ENCODE peak calls at places on chromosomes 11 and 22, in eight cellular contexts. M is mammary epithelial cell; E is HCT116; X is AG04450; A is esophagus squamous epithelium; O is right cardiac atrium; R is CD4-positive, alpha-beta T cell; Q is cardiac muscle cell. T is an unnamed sample.
A peak's percentile ranks its signal among the peaks of the same experiment; 100 is the strongest.

GRCh38 chr22:22713416-22713815 is 69.0 kb downstream of the GGTLC2 start:
- DNase-seq in M (no peak), E (no peak), X (no peak), A (no peak), O (no peak), R (no peak), Q (no peak), T (no peak)

GRCh38 chr11:124623861-124624525 is 1.3 kb downstream of the TBRG1 start:
- DNase-seq in M (no peak), E (no peak), X (no peak), A (no peak), O (no peak), R (no peak), Q (no peak), T (no peak)

GRCh38 chr11:2325719-2326118 is 23.9 kb downstream of the TSPAN32 start:
- DNase-seq in M (peak; percentile 61), E (no peak), X (no peak), A (no peak), O (peak; percentile 65), R (no peak), Q (no peak), T (peak; percentile 1)

GRCh38 chr22:43951966-43952365 is 3.3 kb upstream of the SAMM50 start:
- DNase-seq in M (no peak), E (no peak), X (no peak), A (no peak), O (no peak), R (no peak), Q (no peak), T (no peak)

GRCh38 chr11:62545437-62546243 is 966 bp downstream of the AHNAK start:
- DNase-seq in M (peak; percentile 88), E (peak; percentile 75), X (peak; percentile 80), A (no peak), O (peak; percentile 98), R (no peak), Q (peak; percentile 84), T (peak; percentile 87)

GRCh38 chr22:49694462-49695260 is 133.0 kb downstream of the BRD1 start:
- DNase-seq in M (no peak), E (no peak), X (no peak), A (no peak), O (no peak), R (no peak), Q (no peak), T (no peak)

GRCh38 chr22:42079319-42080251 is at the start of gene SMDT1:
- DNase-seq in M (peak; percentile 97), E (peak; percentile 97), X (peak; percentile 96), A (peak; percentile 96), O (peak; percentile 100), R (peak; percentile 97), Q (peak; percentile 99), T (peak; percentile 100)

GRCh38 chr11:76663912-76664440 is 6.6 kb downstream of the LRRC32 start:
- DNase-seq in M (no peak), E (no peak), X (no peak), A (no peak), O (peak; percentile 48), R (no peak), Q (no peak), T (peak; percentile 41)

GRCh38 chr22:25702046-25702445 is 39.9 kb upstream of the MYO18B start:
- DNase-seq in M (peak; percentile 2), E (no peak), X (no peak), A (no peak), O (no peak), R (no peak), Q (no peak), T (no peak)

GRCh38 chr11:6843670-6844069 is 1.8 kb upstream of the OR10A5 start:
- DNase-seq in M (no peak), E (no peak), X (no peak), A (no peak), O (no peak), R (no peak), Q (no peak), T (no peak)

GRCh38 chr11:25733777-25734176 is 598.2 kb upstream of the ANO3 start:
- DNase-seq in M (no peak), E (no peak), X (no peak), A (no peak), O (no peak), R (no peak), Q (no peak), T (no peak)

GRCh38 chr22:24141586-24141985 is 39.7 kb upstream of the SUSD2 start:
- DNase-seq in M (peak; percentile 75), E (no peak), X (no peak), A (no peak), O (no peak), R (no peak), Q (no peak), T (no peak)

GRCh38 chr11:134592391-134592990 is 180.4 kb upstream of the B3GAT1 start:
- DNase-seq in M (no peak), E (peak; percentile 49), X (no peak), A (no peak), O (peak; percentile 12), R (peak; percentile 4), Q (peak; percentile 82), T (no peak)

GRCh38 chr11:73461335-73461840 is 85.2 kb downstream of the RELT start:
- DNase-seq in M (no peak), E (no peak), X (no peak), A (no peak), O (no peak), R (no peak), Q (no peak), T (no peak)

GRCh38 chr11:115550291-115551059 is 46.3 kb upstream of the CADM1 start:
- DNase-seq in M (no peak), E (no peak), X (no peak), A (no peak), O (no peak), R (no peak), Q (peak; percentile 30), T (no peak)

GRCh38 chr22:17842386-17842785 is 68.1 kb upstream of the BID start:
- DNase-seq in M (no peak), E (no peak), X (no peak), A (no peak), O (no peak), R (peak; percentile 24), Q (no peak), T (peak; percentile 86)

GRCh38 chr11:43747130-43747802 is 66.7 kb downstream of the HSD17B12 start:
- DNase-seq in M (no peak), E (no peak), X (no peak), A (no peak), O (no peak), R (no peak), Q (peak; percentile 65), T (no peak)

GRCh38 chr11:8838248-8838647 is 72.7 kb upstream of the AKIP1 start:
- DNase-seq in M (peak; percentile 54), E (no peak), X (peak; percentile 93), A (no peak), O (no peak), R (no peak), Q (no peak), T (no peak)

GRCh38 chr11:119590651-119591308 is 138.2 kb downstream of the NECTIN1 start:
- DNase-seq in M (peak; percentile 97), E (no peak), X (no peak), A (no peak), O (no peak), R (no peak), Q (no peak), T (no peak)

GRCh38 chr22:29641781-29642355 is 38.4 kb downstream of the NF2 start:
- DNase-seq in M (no peak), E (no peak), X (no peak), A (no peak), O (no peak), R (no peak), Q (no peak), T (no peak)

DNA sequence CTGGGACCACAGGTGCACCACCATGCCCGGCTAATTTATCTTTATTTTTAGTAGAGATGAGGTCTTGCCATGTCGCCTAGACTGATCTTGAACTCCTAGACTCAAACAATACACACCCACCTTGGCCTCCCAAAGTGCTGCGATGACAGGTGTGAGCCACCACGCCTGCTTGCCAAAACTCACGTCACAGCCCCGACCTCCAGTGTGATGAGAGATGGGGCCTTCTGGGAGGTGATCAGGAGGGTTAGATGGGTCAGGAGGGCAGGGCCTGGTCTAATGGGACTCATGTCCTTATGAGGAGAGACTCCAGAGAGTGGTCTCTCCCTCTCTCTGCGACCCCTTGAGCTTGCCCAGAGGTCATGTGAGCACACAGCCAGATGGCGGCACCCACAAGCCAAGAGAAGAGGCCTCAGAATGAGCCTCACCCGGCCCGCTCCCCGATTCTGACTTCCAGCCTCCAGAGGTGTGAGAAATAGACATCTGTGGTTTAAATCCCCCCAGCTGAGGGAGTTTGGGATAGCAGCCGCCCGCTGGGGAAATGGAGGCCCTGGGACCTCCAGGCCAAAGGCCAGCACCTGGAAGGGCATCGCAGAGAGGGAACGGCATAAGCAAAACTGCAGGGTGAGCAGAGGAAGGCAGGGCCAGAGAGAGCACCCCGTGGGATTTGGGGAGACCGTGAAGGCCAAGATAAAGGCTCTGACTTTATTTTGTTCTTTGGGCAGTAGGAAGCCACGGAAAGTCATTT is 24.1 kb upstream of the GAL start:
- DNase-seq in M (no peak), E (no peak), X (no peak), A (no peak), O (no peak), R (no peak), Q (no peak), T (no peak)
- H3K27ac ChIP-seq in M (no peak overlapping the region), E (no peak overlapping the region), X (no peak overlapping the region), A (no peak overlapping the region), O (no peak overlapping the region), R (no peak overlapping the region), Q (no peak overlapping the region), T (no peak overlapping the region)

DNA sequence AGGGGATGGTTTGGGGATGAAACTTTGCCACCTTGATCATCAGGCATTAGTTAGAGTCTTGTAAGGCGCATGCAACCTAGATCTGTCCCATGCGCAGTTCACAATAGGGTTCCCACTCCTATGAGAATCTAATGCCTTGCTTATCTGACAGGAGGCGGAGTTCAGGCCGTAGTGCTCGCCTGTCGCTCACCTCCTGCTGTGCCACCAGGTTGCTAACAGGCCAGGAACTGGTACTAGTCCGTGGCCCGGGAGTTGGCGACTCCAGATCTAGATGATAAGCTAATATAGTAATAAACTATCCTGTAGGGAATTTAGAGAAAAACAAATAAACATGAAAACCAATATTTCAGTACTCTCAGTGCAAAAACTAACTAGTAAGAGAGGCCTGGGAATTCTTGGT is 155.4 kb upstream of the ANO5 start:
- DNase-seq in M (no peak), E (no peak), X (no peak), A (no peak), O (no peak), R (no peak), Q (no peak), T (no peak)
- H3K27ac ChIP-seq in M (no peak overlapping the region), E (no peak overlapping the region), X (no peak overlapping the region), A (no peak overlapping the region), O (no peak overlapping the region), R (no peak overlapping the region), Q (no peak overlapping the region), T (no peak overlapping the region)

GRCh38 chr22:39246217-39246616 is 1.4 kb upstream of the PDGFB start:
- DNase-seq in M (no peak), E (no peak), X (no peak), A (no peak), O (no peak), R (no peak), Q (no peak), T (no peak)
- H3K27ac ChIP-seq in M (no peak overlapping the region), E (no peak overlapping the region), X (no peak overlapping the region), A (no peak overlapping the region), O (peak overlapping the region; percentile 44), R (no peak overlapping the region), Q (no peak overlapping the region), T (no peak overlapping the region)

DNA sequence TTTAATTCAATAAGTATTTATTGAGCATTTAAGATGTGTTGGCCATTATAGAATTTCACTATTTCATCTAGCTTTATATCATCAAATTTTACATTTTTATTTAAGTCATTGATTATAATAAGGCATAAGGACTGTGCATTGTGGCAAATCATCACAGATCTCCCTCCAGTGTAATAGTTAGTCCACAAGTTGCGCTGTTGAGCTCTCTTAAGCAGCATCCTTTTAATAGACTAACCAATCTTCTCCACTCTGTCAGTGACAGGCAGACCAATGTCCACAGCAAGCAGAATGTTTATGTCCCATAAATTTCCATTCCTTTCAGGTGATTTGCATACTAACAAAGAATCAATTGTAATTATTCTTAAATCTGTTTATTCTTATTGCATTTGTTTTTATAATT is 595.3 kb upstream of the CCDC90B start:
- DNase-seq in M (no peak), E (no peak), X (no peak), A (no peak), O (no peak), R (no peak), Q (no peak), T (no peak)
- H3K27ac ChIP-seq in M (no peak overlapping the region), E (no peak overlapping the region), X (no peak overlapping the region), A (no peak overlapping the region), O (no peak overlapping the region), R (no peak overlapping the region), Q (no peak overlapping the region), T (no peak overlapping the region)